ENCODE peak calls at places on chromosomes 7 and 10, in ten cellular contexts. Y, G, F, H, L, S, I, V, T and E are unnamed samples.

GRCh38 chr7:128701062-128701785 is 29.1 kb downstream of the GARIN1A start:
- DNase-seq in I (no peak), F (peak; percentile 69), T (no peak), L (no peak), Y (no peak), H (no peak), G (no peak), V (no peak), S (no peak), E (no peak)

GRCh38 chr7:21140622-21141021 is 287.3 kb upstream of the SP4 start:
- DNase-seq in G (no peak), Y (no peak), I (no peak), F (no peak), H (no peak), L (no peak), V (no peak), S (no peak), T (no peak), E (no peak)

GRCh38 chr7:128108641-128109423 is 77.6 kb upstream of the LRRC4 start:
- DNase-seq in L (peak; percentile 62), G (no peak), F (no peak), Y (no peak), H (no peak), T (no peak), V (peak; percentile 41), I (no peak), S (no peak), E (no peak)

GRCh38 chr7:130351664-130352015 is 7.0 kb downstream of the CPA5 start:
- DNase-seq in G (no peak), S (no peak), F (no peak), L (no peak), T (no peak), H (no peak), I (no peak), Y (no peak), V (no peak), E (no peak)

GRCh38 chr7:74452748-74453320 is 872 bp upstream of the GTF2IRD1 start:
- DNase-seq in V (peak; percentile 79), Y (peak; percentile 17), G (peak; percentile 65), H (no peak), T (no peak), F (peak; percentile 72), L (no peak), S (no peak), I (no peak), E (peak; percentile 36)

GRCh38 chr7:156034397-156034796 is 222.1 kb upstream of the SHH start:
- DNase-seq in H (no peak), S (no peak), F (no peak), I (no peak), G (no peak), Y (no peak), T (no peak), V (no peak), L (no peak), E (no peak)

GRCh38 chr7:35630024-35630423 is 64.9 kb downstream of the HERPUD2 start:
- DNase-seq in Y (no peak), L (no peak), G (no peak), T (no peak), I (no peak), F (no peak), H (no peak), V (no peak), S (no peak), E (no peak)

GRCh38 chr10:82150123-82150900 is 275.3 kb downstream of the NRG3 start:
- DNase-seq in T (peak; percentile 0), S (no peak), Y (no peak), H (peak; percentile 63), L (no peak), I (no peak), V (peak; percentile 72), G (peak; percentile 62), F (no peak), E (no peak)

GRCh38 chr7:7428806-7429205 is 106.9 kb downstream of the COL28A1 start:
- DNase-seq in H (no peak), F (no peak), L (no peak), T (no peak), V (no peak), G (no peak), Y (no peak), S (no peak), I (peak; percentile 34), E (peak; percentile 95)

GRCh38 chr7:16564909-16565426 is 38.3 kb downstream of the LRRC72 start:
- DNase-seq in G (peak; percentile 75), S (no peak), V (no peak), L (no peak), I (peak; percentile 15), H (peak; percentile 37), Y (no peak), T (peak; percentile 6), F (peak; percentile 79), E (peak; percentile 40)

GRCh38 chr10:28291881-28292297 is 11.0 kb downstream of the MPP7 start:
- DNase-seq in F (peak; percentile 9), I (peak; percentile 55), S (no peak), Y (no peak), T (peak; percentile 71), G (peak; percentile 39), L (no peak), H (no peak), V (no peak), E (peak; percentile 68)

GRCh38 chr10:78850611-78851010 is 218.2 kb upstream of the ZMIZ1 start:
- DNase-seq in T (no peak), L (no peak), S (no peak), Y (no peak), V (peak; percentile 13), G (no peak), F (no peak), I (no peak), H (no peak), E (no peak)

GRCh38 chr10:112658900-112659328 is 211.9 kb downstream of the VTI1A start:
- DNase-seq in S (no peak), H (peak; percentile 68), G (peak; percentile 37), F (no peak), V (no peak), I (no peak), Y (no peak), T (no peak), L (no peak), E (no peak)

GRCh38 chr10:88879754-88880286 is at the start of gene STAMBPL1:
- DNase-seq in I (no peak), L (no peak), H (no peak), V (no peak), S (peak; percentile 73), T (peak; percentile 86), F (no peak), G (peak; percentile 69), Y (peak; percentile 60), E (no peak)

GRCh38 chr7:55077581-55078410 is 59.0 kb downstream of the EGFR start:
- DNase-seq in V (peak; percentile 87), T (no peak), Y (no peak), H (no peak), L (no peak), G (peak; percentile 85), S (no peak), I (no peak), F (peak; percentile 70), E (no peak)

GRCh38 chr10:12927896-12928295 is 73.6 kb downstream of the CCDC3 start:
- DNase-seq in I (no peak), G (no peak), F (no peak), Y (no peak), V (no peak), S (no peak), L (no peak), T (no peak), H (no peak), E (no peak)

GRCh38 chr10:95237376-95238170 is 43.5 kb downstream of the ACSM6 start:
- DNase-seq in T (no peak), L (no peak), S (no peak), I (no peak), Y (no peak), F (no peak), G (no peak), H (no peak), V (no peak), E (no peak)

GRCh38 chr10:3347413-3348147 is 175.0 kb upstream of the PITRM1 start:
- DNase-seq in Y (no peak), T (no peak), V (no peak), H (no peak), G (no peak), F (no peak), S (no peak), I (no peak), L (no peak), E (no peak)

GRCh38 chr7:98105942-98106544 is 619 bp upstream of the LMTK2 start:
- DNase-seq in T (peak; percentile 34), G (peak; percentile 28), V (no peak), H (no peak), F (peak; percentile 45), I (no peak), S (peak; percentile 3), Y (no peak), L (no peak), E (no peak)

GRCh38 chr7:85815511-85815910 is 628.7 kb upstream of the SEMA3D start:
- DNase-seq in L (no peak), Y (no peak), G (no peak), H (no peak), S (no peak), F (no peak), I (no peak), T (no peak), V (no peak), E (no peak)

GRCh38 chr10:5894458-5894857 is 4.4 kb downstream of the FBH1 start:
- DNase-seq in T (no peak), Y (no peak), S (no peak), G (no peak), I (no peak), V (no peak), L (no peak), F (no peak), H (no peak), E (no peak)

GRCh38 chr7:6254891-6255290 is 17.5 kb downstream of the CYTH3 start:
- DNase-seq in S (no peak), H (no peak), L (no peak), Y (no peak), G (no peak), I (no peak), V (no peak), T (no peak), F (no peak), E (no peak)

GRCh38 chr10:5681930-5682329 is 2.7 kb upstream of the TASOR2 start:
- DNase-seq in S (no peak), F (no peak), H (no peak), V (no peak), I (no peak), G (no peak), L (no peak), T (no peak), Y (no peak), E (no peak)

GRCh38 chr10:91758303-91759146 is 39.7 kb upstream of the TNKS2 start:
- DNase-seq in F (peak; percentile 55), H (peak; percentile 36), L (peak; percentile 13), I (peak; percentile 13), S (no peak), G (peak; percentile 59), T (no peak), Y (no peak), V (no peak), E (peak; percentile 66)

GRCh38 chr10:73862011-73862410 is 12.3 kb downstream of the CAMK2G start:
- DNase-seq in F (no peak), G (no peak), L (no peak), V (no peak), H (no peak), I (no peak), T (no peak), Y (no peak), S (no peak), E (no peak)

GRCh38 chr7:44768663-44769361 is 20.2 kb downstream of the ZMIZ2 start:
- DNase-seq in F (no peak), H (no peak), V (no peak), S (no peak), Y (no peak), L (no peak), G (no peak), I (no peak), T (no peak), E (no peak)

GRCh38 chr7:151592868-151593486 is 73.3 kb upstream of the RHEB start:
- DNase-seq in F (no peak), S (no peak), G (no peak), L (no peak), Y (no peak), H (no peak), V (no peak), I (peak; percentile 73), T (no peak), E (peak; percentile 98)

GRCh38 chr10:47350671-47351640 is 2.8 kb downstream of the RBP3 start:
- DNase-seq in H (no peak), L (no peak), I (no peak), F (no peak), S (no peak), Y (no peak), V (no peak), G (no peak), T (no peak), E (no peak)